ENCODE peak calls at places on chromosome 6, in five cellular contexts. A is C1 segment of cervical spinal cord, G is occipital lobe, X is NCI-H2081, R is NAMALWA. K is an unnamed sample.

GRCh38 chr6:112877134-112878100 is 530.3 kb downstream of the RFPL4B start:
- DNase-seq in A (no peak), G (no peak), X (no peak), R (no peak), K (peak; percentile 3)

GRCh38 chr6:89464295-89464694 is 31.3 kb downstream of the ANKRD6 start:
- DNase-seq in A (no peak), G (no peak), X (no peak), R (no peak), K (no peak)

GRCh38 chr6:28212510-28213212 is 12.4 kb upstream of the ZSCAN9 start:
- DNase-seq in A (no peak), G (no peak), X (peak; percentile 75), R (peak; percentile 74), K (peak; percentile 41)

GRCh38 chr6:7562769-7563168 is 21.3 kb downstream of the DSP start:
- DNase-seq in A (no peak), G (no peak), X (no peak), R (no peak), K (no peak)

GRCh38 chr6:169200931-169201514 is 52.6 kb downstream of the THBS2 start:
- DNase-seq in A (no peak), G (no peak), X (no peak), R (no peak), K (no peak)

GRCh38 chr6:155066371-155066770 is 71.3 kb downstream of the TIAM2 start:
- DNase-seq in A (no peak), G (no peak), X (no peak), R (no peak), K (no peak)

GRCh38 chr6:105835373-105835772 is 250.8 kb upstream of the PRDM1 start:
- DNase-seq in A (no peak), G (no peak), X (no peak), R (peak; percentile 63), K (no peak)

GRCh38 chr6:41449399-41450245 is 96.6 kb upstream of the FOXP4 start:
- DNase-seq in A (no peak), G (no peak), X (no peak), R (peak; percentile 21), K (no peak)

GRCh38 chr6:17591292-17591691 is 8.8 kb upstream of the FAM8A1 start:
- DNase-seq in A (no peak), G (no peak), X (no peak), R (no peak), K (no peak)

GRCh38 chr6:158655569-158656450 is 6.0 kb downstream of the SYTL3 start:
- DNase-seq in A (no peak), G (no peak), X (no peak), R (no peak), K (peak; percentile 89)

GRCh38 chr6:119196732-119197131 is 118.3 kb upstream of the FAM184A start:
- DNase-seq in A (no peak), G (no peak), X (no peak), R (no peak), K (no peak)

GRCh38 chr6:119476024-119476423 is 126.5 kb upstream of the MAN1A1 start:
- DNase-seq in A (no peak), G (no peak), X (no peak), R (no peak), K (no peak)

K was measured in NCI-H1092 treated with DMSO at 0.1 percent for 48 hours.